ENCODE peak calls at places on chromosome 13, in four cellular contexts. L is heart right ventricle, W is PC-3, Z is foreskin fibroblast. H is an unnamed sample.

GRCh38 chr13:108682714-108683113 is 53.3 kb downstream of the MYO16 start:
- DNase-seq in W (no peak), L (no peak), Z (no peak), H (no peak)

GRCh38 chr13:92849381-92849780 is 377.2 kb upstream of the GPC6 start:
- DNase-seq in Z (no peak), L (no peak), W (no peak), H (no peak)

GRCh38 chr13:110825516-110825915 is 89.4 kb downstream of the ANKRD10 start:
- DNase-seq in Z (no peak), W (no peak), L (no peak), H (no peak)

GRCh38 chr13:60583911-60584753 is 187.1 kb downstream of the TDRD3 start:
- DNase-seq in L (no peak), Z (peak; percentile 58), W (peak; percentile 26), H (peak; percentile 5)

GRCh38 chr13:63190742-63191141 is 1775.1 kb upstream of the PCDH20 start:
- DNase-seq in Z (peak; percentile 52), W (peak; percentile 38), L (no peak), H (no peak)

GRCh38 chr13:37414667-37415066 is 183.9 kb downstream of the POSTN start:
- DNase-seq in W (no peak), L (no peak), Z (no peak), H (no peak)

GRCh38 chr13:20828540-20829364 is 55.0 kb upstream of the EEF1AKMT1 start:
- DNase-seq in W (peak; percentile 75), Z (peak; percentile 78), L (peak; percentile 52), H (peak; percentile 69)

GRCh38 chr13:105798541-105798940 is 736.9 kb downstream of the EFNB2 start:
- DNase-seq in W (no peak), L (no peak), Z (no peak), H (no peak)

GRCh38 chr13:113033498-113033897 is 64.5 kb downstream of the MCF2L start:
- DNase-seq in Z (no peak), L (no peak), W (no peak), H (no peak)

GRCh38 chr13:114081761-114082681 is 50.4 kb downstream of the RASA3 start:
- DNase-seq in Z (no peak), L (no peak), W (no peak), H (no peak)

GRCh38 chr13:109113427-109113826 is 484.0 kb downstream of the MYO16 start:
- DNase-seq in L (no peak), W (no peak), Z (no peak), H (no peak)

GRCh38 chr13:36453518-36453917 is 21.2 kb downstream of the CCNA1 start:
- DNase-seq in W (peak; percentile 15), Z (peak; percentile 32), L (no peak), H (no peak)

GRCh38 chr13:113421673-113422270 is 31.5 kb downstream of the ADPRHL1 start:
- DNase-seq in W (no peak), Z (peak; percentile 76), L (no peak), H (no peak)

GRCh38 chr13:97191143-97191542 is 31.0 kb upstream of the MBNL2 start:
- DNase-seq in L (no peak), Z (no peak), W (no peak), H (no peak)

GRCh38 chr13:106917673-106918652 is 350.0 kb upstream of the ARGLU1 start:
- DNase-seq in Z (peak; percentile 90), W (peak; percentile 61), L (peak; percentile 77), H (peak; percentile 76)

GRCh38 chr13:107461751-107462150 is 753.6 kb downstream of the LIG4 start:
- DNase-seq in Z (no peak), W (no peak), L (no peak), H (no peak)

GRCh38 chr13:113840541-113841354 is 23.1 kb downstream of the GAS6 start:
- DNase-seq in W (no peak), Z (no peak), L (no peak), H (no peak)

GRCh38 chr13:37074703-37075102 is 15.2 kb upstream of the SUPT20H start:
- DNase-seq in Z (peak; percentile 47), L (no peak), W (peak; percentile 48), H (no peak)

GRCh38 chr13:78326608-78327007 is 276.7 kb downstream of the POU4F1 start:
- DNase-seq in Z (no peak), W (peak; percentile 20), L (no peak), H (no peak)

GRCh38 chr13:111503376-111503775 is 182.9 kb downstream of the TEX29 start:
- DNase-seq in Z (no peak), W (no peak), L (no peak), H (no peak)

GRCh38 chr13:43006893-43007631 is 15.0 kb upstream of the EPSTI1 start:
- DNase-seq in W (peak; percentile 65), Z (peak; percentile 68), L (no peak), H (no peak)

GRCh38 chr13:21747456-21747855 is 76.6 kb downstream of the FGF9 start:
- DNase-seq in L (no peak), W (no peak), Z (no peak), H (no peak)

GRCh38 chr13:33213797-33214196 is 71.8 kb downstream of the STARD13 start:
- DNase-seq in L (no peak), Z (no peak), W (no peak), H (no peak)

GRCh38 chr13:99215466-99215865 is 14.8 kb downstream of the UBAC2 start:
- DNase-seq in Z (no peak), W (no peak), L (no peak), H (no peak)

GRCh38 chr13:44918323-44919102 is 70.8 kb downstream of the NUFIP1 start:
- DNase-seq in L (peak; percentile 87), Z (peak; percentile 99), W (peak; percentile 91), H (peak; percentile 93)
- H3K4me3 ChIP-seq in L (peak overlapping the region; percentile 36), Z (peak overlapping the region; percentile 58), W (peak overlapping the region; percentile 71), H (peak overlapping the region; percentile 79)

DNA sequence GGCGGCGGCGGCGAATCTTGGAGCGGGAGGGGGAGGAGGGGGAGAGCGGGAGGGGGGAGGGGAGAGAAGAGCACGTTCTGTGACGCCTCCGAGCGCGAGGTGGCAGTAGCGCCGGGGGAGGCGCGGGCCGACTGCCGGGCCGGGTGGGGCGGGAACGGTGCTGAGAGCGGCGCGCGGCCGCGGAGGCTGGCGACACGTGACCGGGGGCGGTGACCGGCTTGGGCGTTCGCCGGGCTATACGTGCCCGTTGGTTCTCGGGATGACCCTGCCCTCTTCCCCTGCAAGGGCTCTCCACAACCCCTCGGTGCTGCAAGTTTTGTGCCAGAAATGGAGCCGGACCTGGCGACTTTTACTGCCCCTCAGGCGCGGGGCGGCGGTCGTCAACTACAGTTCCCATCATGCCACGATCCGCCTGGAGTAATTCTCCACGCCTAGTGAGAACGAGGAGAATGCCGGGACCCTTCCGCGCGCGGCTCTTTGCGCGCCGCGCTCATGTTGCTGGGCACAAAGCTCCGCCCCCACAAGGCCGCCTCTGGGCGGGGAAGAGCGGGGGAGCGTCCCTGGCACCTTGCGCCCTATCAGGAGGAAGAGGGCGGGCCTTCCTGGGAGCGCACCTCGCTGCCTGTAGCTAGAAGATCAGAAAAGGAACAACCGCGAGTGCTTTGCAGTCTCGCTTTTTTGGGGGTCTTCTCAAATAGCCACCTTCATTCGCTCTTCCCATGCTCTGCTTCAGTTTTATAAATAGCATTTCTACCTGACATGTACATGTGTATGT is at the start of gene KPNA3:
- DNase-seq in L (peak; percentile 95), W (peak; percentile 90), Z (peak; percentile 99), H (peak; percentile 98)
- TF ChIP-seq CTCF in L (peak; percentile 8), W (no peak), Z (no peak), H (peak; percentile 15)

DNA sequence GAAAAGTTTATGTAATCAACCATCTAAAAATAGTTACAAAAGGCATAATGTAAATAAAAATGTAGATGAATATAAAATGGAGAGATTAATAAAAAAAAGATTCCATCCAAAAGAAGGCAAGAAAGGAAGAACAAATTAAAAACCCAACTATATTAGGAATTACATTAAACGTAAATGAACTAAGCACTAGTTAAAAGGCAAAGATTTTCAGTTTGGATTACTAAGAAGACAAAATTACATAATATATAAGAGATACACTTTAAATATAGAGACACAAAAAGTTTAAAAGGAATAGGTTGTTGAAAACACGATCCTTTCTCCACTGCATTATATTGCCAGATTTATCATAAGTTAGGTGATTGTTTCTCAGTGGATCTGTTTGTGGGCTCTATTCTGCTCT is 27.3 kb downstream of the NUFIP1 start:
- DNase-seq in L (no peak), Z (no peak), W (no peak), H (no peak)
- H3K4me3 ChIP-seq in L (no peak overlapping the region), Z (no peak overlapping the region), W (no peak overlapping the region), H (no peak overlapping the region)

GRCh38 chr13:51449018-51449417 is 3.8 kb downstream of the INTS6 start:
- DNase-seq in Z (no peak), L (no peak), W (no peak), H (no peak)

DNA sequence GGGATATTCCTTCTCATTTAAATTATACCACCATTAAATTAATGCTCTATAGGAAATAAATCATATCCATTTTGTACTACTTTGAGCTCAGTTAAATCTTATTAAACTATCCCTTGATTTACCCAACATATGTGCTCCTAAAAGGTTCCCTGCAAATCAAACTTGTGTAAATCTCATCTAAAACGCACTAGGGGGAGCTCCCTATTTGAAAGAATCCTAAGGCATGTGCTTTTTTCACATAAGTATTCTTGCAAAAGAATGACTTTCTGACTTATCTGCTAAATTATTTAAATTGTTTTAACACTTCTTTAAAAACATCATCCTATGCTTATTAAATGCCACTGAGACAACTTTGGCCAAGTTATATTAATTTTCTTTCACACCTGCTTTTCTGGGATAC is 7.9 kb downstream of the INTS6 start:
- DNase-seq in W (peak; percentile 45), L (no peak), Z (peak; percentile 62), H (no peak)
- TF ChIP-seq CTCF in W (peak; percentile 57), L (peak; percentile 1), Z (peak; percentile 28), H (no peak)

GRCh38 chr13:50422181-50423148 is 407.2 kb downstream of the KCNRG start:
- DNase-seq in Z (no peak), W (no peak), L (no peak), H (no peak)
- H3K4me3 ChIP-seq in Z (no peak overlapping the region), W (no peak overlapping the region), L (no peak overlapping the region), H (no peak overlapping the region)

GRCh38 chr13:49214917-49215376 is 5.2 kb upstream of the MLNR start:
- DNase-seq in L (no peak), Z (peak; percentile 45), W (peak; percentile 11), H (peak; percentile 71)
- TF ChIP-seq CTCF in L (no peak), Z (peak; percentile 3), W (no peak), H (no peak)

DNA sequence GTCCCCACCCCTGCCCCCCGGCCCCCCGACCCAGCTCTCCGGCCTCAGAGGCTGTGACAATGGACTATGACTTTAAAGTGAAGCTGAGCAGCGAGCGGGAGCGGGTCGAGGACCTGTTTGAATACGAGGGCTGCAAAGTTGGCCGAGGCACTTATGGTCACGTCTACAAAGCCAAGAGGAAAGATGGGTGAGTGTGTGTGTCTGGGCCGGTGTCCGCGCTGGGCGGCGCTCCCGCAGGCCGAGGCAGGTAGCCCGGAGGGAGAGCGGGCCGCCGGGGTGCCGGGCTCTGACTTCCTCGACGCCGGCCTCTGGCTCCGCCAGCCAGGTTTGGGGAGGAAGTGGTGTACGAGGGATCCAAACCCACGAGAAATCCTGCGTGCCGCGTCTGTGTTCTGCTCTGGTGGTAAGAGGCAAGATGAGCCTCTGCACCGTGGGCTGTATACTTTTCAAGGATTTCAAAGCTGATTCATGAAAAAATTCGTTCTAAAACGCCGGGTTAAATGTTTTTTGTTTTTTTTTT is 714 bp downstream of the CDK8 start:
- DNase-seq in W (peak; percentile 49), Z (peak; percentile 60), L (peak; percentile 44), H (peak; percentile 69)
- H3K4me3 ChIP-seq in W (peak overlapping the region; percentile 93), Z (peak overlapping the region; percentile 74), L (peak overlapping the region; percentile 79), H (peak overlapping the region; percentile 93)